ENCODE peak calls at places on chromosomes 2 and 18, in eight cellular contexts. L is A549, O is mammary epithelial cell, K is GM23338, R is sigmoid colon, V is cardiac muscle cell, I is IMR-90, G is H9. B is an unnamed sample.

GRCh38 chr2:153819501-153819900 is 52.2 kb upstream of the GALNT13 start:
- DNase-seq in L (peak; percentile 14), O (peak; percentile 7), K (peak; percentile 26), R (no peak), V (peak; percentile 6), I (no peak), G (peak; percentile 46), B (no peak)

GRCh38 chr2:167135691-167136090 is 247.4 kb downstream of the XIRP2 start:
- DNase-seq in L (no peak), O (no peak), K (no peak), R (no peak), V (no peak), I (peak; percentile 55), G (no peak), B (no peak)

GRCh38 chr2:46364797-46365457 is 67.7 kb downstream of the EPAS1 start:
- DNase-seq in L (peak; percentile 71), O (peak; percentile 39), K (peak; percentile 83), R (no peak), V (peak; percentile 66), I (peak; percentile 72), G (no peak), B (no peak)

GRCh38 chr2:67799889-67800288 is 262.9 kb downstream of the C1D start:
- DNase-seq in L (no peak), O (no peak), K (no peak), R (no peak), V (no peak), I (no peak), G (no peak), B (no peak)

GRCh38 chr2:201779996-201780673 is 598 bp downstream of the ALS2 start:
- DNase-seq in L (peak; percentile 6), O (no peak), K (peak; percentile 23), R (no peak), V (no peak), I (no peak), G (no peak), B (no peak)

GRCh38 chr2:230700447-230700846 is 12.2 kb upstream of the CAB39 start:
- DNase-seq in L (no peak), O (peak; percentile 37), K (no peak), R (no peak), V (no peak), I (no peak), G (no peak), B (no peak)

GRCh38 chr2:225274751-225275150 is 124.8 kb upstream of the NYAP2 start:
- DNase-seq in L (peak; percentile 13), O (peak; percentile 44), K (no peak), R (no peak), V (no peak), I (peak; percentile 41), G (no peak), B (no peak)

GRCh38 chr18:34926683-34927082 is 114.5 kb upstream of the MAPRE2 start:
- DNase-seq in L (no peak), O (no peak), K (no peak), R (no peak), V (no peak), I (no peak), G (no peak), B (no peak)

GRCh38 chr2:236010920-236011685 is 157.1 kb downstream of the GBX2 start:
- DNase-seq in L (no peak), O (no peak), K (no peak), R (no peak), V (no peak), I (no peak), G (no peak), B (no peak)

GRCh38 chr2:96251721-96252292 is 14.0 kb downstream of the TMEM127 start:
- DNase-seq in L (peak; percentile 68), O (peak; percentile 81), K (peak; percentile 28), R (peak; percentile 75), V (peak; percentile 86), I (peak; percentile 97), G (peak; percentile 45), B (peak; percentile 22)

GRCh38 chr2:173652731-173653426 is 298.2 kb downstream of the CDCA7 start:
- DNase-seq in L (peak; percentile 96), O (peak; percentile 98), K (no peak), R (no peak), V (no peak), I (peak; percentile 96), G (no peak), B (no peak)

GRCh38 chr2:168208652-168209051 is 38.7 kb downstream of the STK39 start:
- DNase-seq in L (no peak), O (peak; percentile 7), K (no peak), R (no peak), V (no peak), I (no peak), G (no peak), B (no peak)

GRCh38 chr2:61044596-61044995 is 21.1 kb upstream of the SANBR start:
- DNase-seq in L (no peak), O (no peak), K (no peak), R (no peak), V (no peak), I (no peak), G (no peak), B (no peak)

GRCh38 chr2:215668329-215668728 is 232.5 kb upstream of the FN1 start:
- DNase-seq in L (no peak), O (no peak), K (no peak), R (peak; percentile 89), V (peak; percentile 11), I (no peak), G (no peak), B (no peak)

GRCh38 chr2:213149332-213149875 is 2.0 kb downstream of the IKZF2 start:
- DNase-seq in L (no peak), O (no peak), K (no peak), R (no peak), V (no peak), I (peak; percentile 11), G (no peak), B (no peak)

GRCh38 chr2:213150315-213150951 is 979 bp downstream of the IKZF2 start:
- DNase-seq in L (no peak), O (peak; percentile 57), K (peak; percentile 79), R (no peak), V (peak; percentile 17), I (peak; percentile 13), G (peak; percentile 48), B (peak; percentile 4)

GRCh38 chr2:213147550-213147949 is 3.9 kb downstream of the IKZF2 start:
- DNase-seq in L (no peak), O (no peak), K (no peak), R (no peak), V (no peak), I (no peak), G (no peak), B (no peak)

GRCh38 chr2:213149949-213150314 is 1.5 kb downstream of the IKZF2 start:
- DNase-seq in L (no peak), O (no peak), K (no peak), R (no peak), V (no peak), I (no peak), G (no peak), B (no peak)

GRCh38 chr2:213148572-213149331 is 2.7 kb downstream of the IKZF2 start:
- DNase-seq in L (no peak), O (no peak), K (no peak), R (no peak), V (no peak), I (no peak), G (no peak), B (no peak)
- H3K27ac ChIP-seq in L (no peak overlapping the region), O (no peak overlapping the region), K (no peak overlapping the region), R (no peak overlapping the region), V (no peak overlapping the region), I (no peak overlapping the region), G (no peak overlapping the region), B (peak overlapping the region; percentile 83)

GRCh38 chr2:54634564-54635511 is 88.6 kb upstream of the EML6 start:
- DNase-seq in L (peak; percentile 89), O (peak; percentile 91), K (peak; percentile 38), R (peak; percentile 84), V (no peak), I (peak; percentile 84), G (no peak), B (no peak)
- H3K27ac ChIP-seq in L (peak overlapping the region; percentile 82), O (peak overlapping the region; percentile 21), K (peak overlapping the region; percentile 45), R (peak overlapping the region; percentile 69), V (peak overlapping the region; percentile 21), I (peak overlapping the region; percentile 41), G (no peak overlapping the region), B (peak overlapping the region; percentile 28)

DNA sequence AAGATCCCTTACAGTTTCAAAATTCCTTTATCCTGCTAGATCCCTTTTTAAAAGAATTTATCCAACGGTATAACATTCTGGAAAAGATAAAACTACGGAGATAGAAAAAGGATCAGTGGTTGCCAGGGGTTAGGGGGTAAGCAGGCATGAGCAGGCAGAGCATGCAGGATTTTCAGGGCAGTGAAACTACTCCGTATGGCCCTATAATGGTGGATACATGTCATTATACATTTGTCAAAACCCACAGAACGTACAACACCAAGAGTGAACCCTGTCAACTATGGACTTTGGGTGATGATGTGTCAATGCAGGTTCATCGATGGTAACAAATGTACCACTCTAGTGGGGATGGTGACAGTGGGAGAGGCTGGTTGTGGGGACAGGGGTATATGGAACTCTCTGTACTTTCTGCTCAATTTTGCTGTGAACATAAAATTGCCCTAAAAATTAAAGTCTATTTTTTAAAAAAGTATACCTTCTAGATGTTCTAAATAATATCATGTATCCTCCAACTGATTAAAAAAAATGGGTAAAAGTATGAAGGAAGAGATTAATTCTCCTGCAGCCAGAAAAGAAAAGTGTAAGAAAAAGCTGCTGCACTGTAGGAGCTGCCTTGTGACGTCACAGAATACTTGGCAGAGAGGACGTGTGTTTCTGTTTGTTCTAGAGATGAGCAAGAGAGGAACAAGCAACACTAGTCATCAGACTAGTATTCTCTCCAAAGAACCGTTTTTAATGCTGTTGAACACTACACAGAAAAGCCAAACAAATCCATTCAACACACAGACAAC is 23.6 kb downstream of the ANKRD44 start:
- DNase-seq in L (peak; percentile 90), O (peak; percentile 89), K (no peak), R (peak; percentile 92), V (no peak), I (peak; percentile 97), G (no peak), B (peak; percentile 28)
- H3K27ac ChIP-seq in L (peak overlapping the region; percentile 59), O (no peak overlapping the region), K (no peak overlapping the region), R (peak overlapping the region; percentile 76), V (no peak overlapping the region), I (peak overlapping the region; percentile 41), G (no peak overlapping the region), B (no peak overlapping the region)

DNA sequence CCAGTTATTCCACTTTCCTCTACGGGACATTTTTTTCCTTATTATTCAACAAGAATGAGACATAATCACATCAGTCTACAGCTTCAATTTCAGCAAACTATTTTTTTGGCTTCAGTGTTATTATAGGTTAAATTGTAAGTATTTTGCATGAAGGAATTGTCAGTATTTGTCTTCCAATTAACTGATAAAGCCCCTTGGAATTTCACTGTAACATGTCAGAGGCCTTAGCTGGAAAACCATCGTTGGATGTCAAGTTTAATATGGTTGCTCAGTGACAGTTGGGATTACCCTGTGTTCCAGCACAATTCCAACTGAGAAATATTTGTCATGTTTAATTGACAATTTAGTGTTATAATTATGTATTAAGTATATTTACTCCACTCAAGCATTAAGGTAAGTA is 481.0 kb upstream of the CHST9 start:
- DNase-seq in L (no peak), O (no peak), K (no peak), R (no peak), V (no peak), I (no peak), G (no peak), B (no peak)
- H3K27ac ChIP-seq in L (no peak overlapping the region), O (no peak overlapping the region), K (no peak overlapping the region), R (no peak overlapping the region), V (peak overlapping the region; percentile 14), I (no peak overlapping the region), G (no peak overlapping the region), B (no peak overlapping the region)

GRCh38 chr2:187876554-187876953 is 322.3 kb upstream of the TFPI start:
- DNase-seq in L (no peak), O (no peak), K (no peak), R (no peak), V (no peak), I (no peak), G (no peak), B (no peak)
- H3K27ac ChIP-seq in L (no peak overlapping the region), O (no peak overlapping the region), K (no peak overlapping the region), R (no peak overlapping the region), V (no peak overlapping the region), I (no peak overlapping the region), G (no peak overlapping the region), B (no peak overlapping the region)